ENCODE peak calls at places on chromosomes 3 and 15, in eight cellular contexts. S is tibial artery; Z is prostate gland; T is CD8-positive, alpha-beta memory T cell; B is sigmoid colon; A is astrocyte; I is cardiac muscle cell; X is IMR-90. F is an unnamed sample.
A peak's percentile ranks its signal among the peaks of the same experiment; 100 is the strongest.

GRCh38 chr3:127722928-127723603 is 50.3 kb downstream of the ABTB1 start:
- DNase-seq in X (peak; percentile 25), B (no peak), I (no peak), S (peak; percentile 51), T (no peak), Z (no peak), A (no peak), F (no peak)

GRCh38 chr3:31858439-31858838 is 122.6 kb downstream of the OSBPL10 start:
- DNase-seq in X (no peak), T (no peak), A (no peak), B (no peak), I (no peak), S (no peak), Z (no peak), F (no peak)

GRCh38 chr3:8441969-8442559 is 59.6 kb upstream of the LMCD1 start:
- DNase-seq in Z (peak; percentile 19), X (peak; percentile 77), A (peak; percentile 67), S (no peak), I (peak; percentile 86), T (no peak), B (no peak), F (no peak)

GRCh38 chr3:53478166-53478830 is 16.1 kb upstream of the CACNA1D start:
- DNase-seq in B (no peak), Z (no peak), X (no peak), T (no peak), A (no peak), I (no peak), S (no peak), F (no peak)

GRCh38 chr3:128429751-128430150 is 36.9 kb downstream of the DNAJB8 start:
- DNase-seq in X (no peak), A (no peak), B (no peak), I (no peak), S (no peak), T (no peak), Z (no peak), F (no peak)

GRCh38 chr15:47186071-47186470 is 531.2 kb upstream of the SEMA6D start:
- DNase-seq in I (no peak), T (no peak), X (no peak), A (no peak), Z (no peak), B (no peak), S (no peak), F (no peak)

GRCh38 chr15:26674467-26674866 is 98.4 kb downstream of the GABRB3 start:
- DNase-seq in T (no peak), B (no peak), X (no peak), Z (no peak), A (no peak), S (no peak), I (no peak), F (no peak)

GRCh38 chr15:40307421-40308165 is at the start of gene PLCB2:
- DNase-seq in Z (no peak), A (no peak), T (peak; percentile 81), X (no peak), I (no peak), B (peak; percentile 69), S (no peak), F (peak; percentile 74)

GRCh38 chr3:86950717-86951116 is 40.2 kb downstream of the VGLL3 start:
- DNase-seq in T (no peak), X (no peak), B (no peak), S (no peak), A (no peak), I (no peak), Z (no peak), F (no peak)

GRCh38 chr3:167346171-167346570 is 33.9 kb downstream of the ZBBX start:
- DNase-seq in Z (no peak), B (no peak), T (no peak), X (no peak), S (no peak), A (no peak), I (no peak), F (no peak)

GRCh38 chr3:14319654-14320182 is 82.7 kb upstream of the SLC6A6 start:
- DNase-seq in X (peak; percentile 77), Z (no peak), S (no peak), I (peak; percentile 83), B (no peak), A (peak; percentile 65), T (no peak), F (no peak)
- H3K4me1 ChIP-seq in X (no peaks in the 10 kb centered on the region), Z (no peaks in the 10 kb centered on the region), S (no peaks in the 10 kb centered on the region), I (no peaks in the 10 kb centered on the region), B (no peaks in the 10 kb centered on the region), A (peaks cover 3% of the 10 kb centered on the region), T (no peaks in the 10 kb centered on the region), F (no peaks in the 10 kb centered on the region)

GRCh38 chr15:90873488-90873997 is 5.2 kb downstream of the FURIN start:
- DNase-seq in I (no peak), A (no peak), Z (no peak), X (no peak), S (no peak), B (no peak), T (no peak), F (no peak)
- H3K4me3 ChIP-seq in I (no peak overlapping the region), A (peak overlapping the region; percentile 77), Z (no peak overlapping the region), X (no peak overlapping the region), S (peak overlapping the region; percentile 87), B (no peak overlapping the region), T (no peak overlapping the region), F (no peak overlapping the region)

DNA sequence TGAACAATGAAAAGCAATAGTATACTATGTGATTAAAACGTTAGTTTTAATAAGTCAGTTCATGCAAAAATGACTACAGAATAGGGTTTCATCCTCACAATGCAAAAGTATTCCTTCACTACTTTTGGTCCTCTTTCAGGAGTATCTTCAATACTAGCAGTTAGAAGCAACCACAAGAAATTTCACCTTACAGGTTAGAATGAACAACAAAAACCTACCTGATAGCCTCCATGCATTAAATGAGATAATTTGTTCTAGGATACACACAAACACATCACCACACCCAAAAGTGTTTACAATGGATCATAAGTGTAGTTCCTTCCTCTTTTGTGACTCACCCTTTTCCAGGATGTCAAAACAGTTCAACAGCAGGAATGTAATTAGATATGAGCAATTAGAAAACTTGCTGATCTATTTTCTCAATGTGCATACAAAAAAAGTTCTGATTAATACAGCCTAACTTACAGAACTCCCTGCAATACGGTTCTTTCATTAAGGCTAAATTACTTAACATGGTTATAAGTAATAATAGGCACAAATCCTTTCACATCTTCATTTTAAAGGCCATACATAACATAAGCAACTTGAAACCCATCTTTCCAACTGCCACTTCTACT is 21.6 kb downstream of the UACA start:
- DNase-seq in X (peak; percentile 65), S (no peak), I (peak; percentile 45), Z (no peak), A (peak; percentile 48), T (no peak), B (no peak), F (no peak)
- H3K4me1 ChIP-seq in X (peaks cover 7% of the 10 kb centered on the region), S (no peaks in the 10 kb centered on the region), I (peaks cover 43% of the 10 kb centered on the region), Z (peaks cover 10% of the 10 kb centered on the region), A (peaks cover 12% of the 10 kb centered on the region), T (no peaks in the 10 kb centered on the region), B (no peaks in the 10 kb centered on the region), F (no peaks in the 10 kb centered on the region)

GRCh38 chr3:118932822-118933558 is 101.7 kb downstream of the IGSF11 start:
- DNase-seq in Z (no peak), A (no peak), I (no peak), X (no peak), T (no peak), S (no peak), B (peak; percentile 70), F (no peak)
- H3K4me3 ChIP-seq in Z (no peak overlapping the region), A (no peak overlapping the region), I (no peak overlapping the region), X (no peak overlapping the region), T (no peak overlapping the region), S (peak overlapping the region; percentile 24), B (no peak overlapping the region), F (no peak overlapping the region)

GRCh38 chr15:96276438-96277210 is 53.9 kb upstream of the NR2F2 start:
- DNase-seq in T (no peak), Z (no peak), X (peak; percentile 85), A (peak; percentile 75), I (peak; percentile 37), B (no peak), S (no peak), F (no peak)
- H3K4me1 ChIP-seq in T (no peaks in the 10 kb centered on the region), Z (no peaks in the 10 kb centered on the region), X (peaks cover 14% of the 10 kb centered on the region), A (peaks cover 44% of the 10 kb centered on the region), I (no peaks in the 10 kb centered on the region), B (no peaks in the 10 kb centered on the region), S (no peaks in the 10 kb centered on the region), F (no peaks in the 10 kb centered on the region)

GRCh38 chr3:133441867-133442270 is 42.0 kb downstream of the BFSP2 start:
- DNase-seq in T (no peak), S (no peak), I (peak; percentile 8), B (no peak), A (no peak), X (no peak), Z (no peak), F (peak; percentile 20)
- H3K4me3 ChIP-seq in T (peak overlapping the region; percentile 23), S (no peak overlapping the region), I (no peak overlapping the region), B (no peak overlapping the region), A (no peak overlapping the region), X (no peak overlapping the region), Z (no peak overlapping the region), F (peak overlapping the region; percentile 41)